ENCODE peak calls at places on chromosomes 3 and 15, in eight cellular contexts. X is astrocyte; Q is adrenal gland; R is HepG2; C is HCT116; S is CD8-positive, alpha-beta T cell; H is mesenchymal stem cell; N is OCI-LY7. Z is an unnamed sample.

GRCh38 chr3:136545664-136546266 is 206.4 kb downstream of the STAG1 start:
- DNase-seq in C (no peak), H (peak; percentile 16), X (no peak), R (no peak), S (no peak), N (no peak), Q (no peak), Z (no peak)

GRCh38 chr15:72785452-72786243 is 2.1 kb upstream of the ADPGK start:
- DNase-seq in N (no peak), H (peak; percentile 81), S (peak; percentile 44), Q (no peak), R (no peak), C (no peak), X (peak; percentile 66), Z (peak; percentile 6)

GRCh38 chr3:49799761-49800160 is at the start of gene CDHR4:
- DNase-seq in R (peak; percentile 44), C (peak; percentile 43), H (peak; percentile 90), Q (no peak), N (no peak), S (no peak), X (peak; percentile 23), Z (no peak)

GRCh38 chr3:16179771-16180736 is 5.6 kb downstream of the GALNT15 start:
- DNase-seq in H (peak; percentile 23), N (no peak), S (no peak), R (peak; percentile 31), Q (no peak), C (no peak), X (peak; percentile 86), Z (no peak)

GRCh38 chr15:97961067-97961954 is 808 bp downstream of the ARRDC4 start:
- DNase-seq in H (peak; percentile 20), X (no peak), R (peak; percentile 2), Q (peak; percentile 63), N (no peak), C (peak; percentile 1), S (peak; percentile 19), Z (no peak)

GRCh38 chr3:184299488-184300376 is 691 bp downstream of the PSMD2 start:
- DNase-seq in X (peak; percentile 48), Q (no peak), H (peak; percentile 79), N (no peak), R (no peak), C (no peak), S (no peak), Z (no peak)

GRCh38 chr15:101003706-101004105 is 84.5 kb downstream of the LRRK1 start:
- DNase-seq in S (no peak), X (no peak), Q (no peak), R (no peak), H (no peak), C (no peak), N (no peak), Z (no peak)

GRCh38 chr15:53448215-53449001 is 311.1 kb downstream of the WDR72 start:
- DNase-seq in N (no peak), H (no peak), Q (no peak), X (no peak), R (no peak), C (no peak), S (no peak), Z (no peak)

GRCh38 chr3:9028134-9028533 is 64.9 kb upstream of the RAD18 start:
- DNase-seq in N (no peak), H (no peak), X (peak; percentile 64), Q (peak; percentile 95), S (no peak), C (no peak), R (no peak), Z (peak; percentile 86)

GRCh38 chr3:197027896-197028710 is 1.5 kb downstream of the MELTF start:
- DNase-seq in R (no peak), Q (no peak), N (no peak), H (no peak), C (no peak), X (no peak), S (no peak), Z (no peak)

GRCh38 chr3:73614385-73614784 is 10.4 kb downstream of the PDZRN3 start:
- DNase-seq in R (no peak), C (no peak), H (peak; percentile 82), N (no peak), Q (no peak), S (no peak), X (peak; percentile 92), Z (no peak)

GRCh38 chr3:40317061-40317676 is 7.7 kb downstream of the EIF1B start:
- DNase-seq in H (peak; percentile 76), S (peak; percentile 47), X (peak; percentile 36), R (peak; percentile 60), N (peak; percentile 80), Q (peak; percentile 28), C (peak; percentile 60), Z (peak; percentile 66)

GRCh38 chr3:144771401-144771870 is 799.8 kb downstream of the DIPK2A start:
- DNase-seq in N (no peak), X (no peak), Q (no peak), H (no peak), R (no peak), S (no peak), C (no peak), Z (no peak)

GRCh38 chr15:40927497-40928346 is 1.4 kb upstream of the DLL4 start:
- DNase-seq in Q (no peak), R (no peak), C (no peak), X (no peak), S (no peak), H (no peak), N (no peak), Z (peak; percentile 73)

GRCh38 chr15:48579945-48580671 is 65.4 kb downstream of the FBN1 start:
- DNase-seq in X (peak; percentile 36), H (peak; percentile 84), R (no peak), N (no peak), Q (no peak), S (no peak), C (no peak), Z (no peak)

GRCh38 chr15:24856397-24857093 is 98.2 kb upstream of the SNRPN start:
- DNase-seq in S (no peak), X (peak; percentile 49), R (no peak), C (no peak), Q (peak; percentile 20), H (peak; percentile 88), N (no peak), Z (no peak)

GRCh38 chr3:126399348-126399730 is 4.6 kb downstream of the CFAP100 start:
- DNase-seq in X (no peak), Q (no peak), C (no peak), R (no peak), H (no peak), N (peak; percentile 41), S (no peak), Z (no peak)

DNA sequence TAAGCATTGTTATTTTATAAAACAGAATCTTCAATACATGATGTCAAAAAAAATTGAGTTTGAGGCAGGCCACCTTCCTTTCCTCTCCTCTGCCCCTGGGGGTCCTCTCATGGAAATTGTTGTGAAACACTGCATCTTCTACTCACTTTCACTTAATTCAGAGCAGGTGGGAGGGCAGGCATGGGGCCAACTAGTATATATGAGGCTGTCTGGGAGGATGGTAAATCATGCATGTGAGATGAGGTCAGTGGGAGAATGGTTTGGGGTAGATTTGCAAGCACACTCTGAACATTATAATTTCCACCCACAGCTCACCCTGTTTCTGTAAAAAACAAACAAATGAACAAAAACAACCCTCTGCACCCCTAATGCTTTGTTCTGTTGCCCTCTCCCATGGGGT is 10.4 kb upstream of the CCDC14 start:
- DNase-seq in N (no peak), S (no peak), R (no peak), C (no peak), X (no peak), H (no peak), Q (no peak), Z (peak; percentile 12)
- H3K4me3 ChIP-seq in N (no peak overlapping the region), S (no peak overlapping the region), R (no peak overlapping the region), C (no peak overlapping the region), X (no peak overlapping the region), H (no peak overlapping the region), Q (no peak overlapping the region), Z (no peak overlapping the region)

GRCh38 chr3:169241575-169241927 is 422.0 kb downstream of the MECOM start:
- DNase-seq in S (no peak), N (no peak), H (peak; percentile 52), Q (no peak), R (no peak), X (peak; percentile 72), C (no peak), Z (no peak)

GRCh38 chr3:169239756-169240155 is 423.8 kb downstream of the MECOM start:
- DNase-seq in Q (no peak), X (no peak), S (no peak), H (no peak), N (no peak), C (no peak), R (no peak), Z (no peak)

GRCh38 chr3:169241928-169242751 is 421.4 kb downstream of the MECOM start:
- DNase-seq in S (no peak), Q (no peak), X (peak; percentile 86), N (no peak), C (no peak), H (peak; percentile 63), R (no peak), Z (peak; percentile 63)

GRCh38 chr3:169243122-169243521 is 420.4 kb downstream of the MECOM start:
- DNase-seq in H (peak; percentile 39), S (no peak), Q (no peak), C (no peak), N (no peak), X (peak; percentile 25), R (no peak), Z (no peak)

GRCh38 chr3:169240786-169241486 is 422.6 kb downstream of the MECOM start:
- DNase-seq in S (no peak), Q (no peak), H (no peak), N (no peak), X (no peak), C (no peak), R (no peak), Z (no peak)
- H3K4me1 ChIP-seq in S (no peaks in the 10 kb centered on the region), Q (no peaks in the 10 kb centered on the region), H (peaks cover 2% of the 10 kb centered on the region), N (no peaks in the 10 kb centered on the region), X (peaks cover 18% of the 10 kb centered on the region), C (no peaks in the 10 kb centered on the region), R (no peaks in the 10 kb centered on the region), Z (peaks cover 4% of the 10 kb centered on the region)

GRCh38 chr15:33194237-33194636 is 277 bp downstream of the FMN1 start:
- DNase-seq in R (no peak), C (no peak), H (no peak), S (no peak), N (no peak), X (no peak), Q (no peak), Z (no peak)
- H3K4me3 ChIP-seq in R (no peak overlapping the region), C (peak overlapping the region; percentile 17), H (peak overlapping the region; percentile 44), S (peak overlapping the region; percentile 70), N (peak overlapping the region; percentile 66), X (peak overlapping the region; percentile 60), Q (no peak overlapping the region), Z (no peak overlapping the region)

GRCh38 chr3:24525557-24525956 is 30.9 kb upstream of the THRB start:
- DNase-seq in S (no peak), H (no peak), C (no peak), N (no peak), Q (no peak), R (no peak), X (no peak), Z (no peak)

GRCh38 chr3:24523195-24523594 is 28.5 kb upstream of the THRB start:
- DNase-seq in X (no peak), Q (no peak), S (no peak), N (no peak), H (no peak), C (no peak), R (peak; percentile 82), Z (no peak)

GRCh38 chr3:24523988-24524727 is 29.5 kb upstream of the THRB start:
- DNase-seq in S (no peak), C (no peak), Q (no peak), R (no peak), X (peak; percentile 8), N (no peak), H (no peak), Z (no peak)

GRCh38 chr3:24526640-24527237 is 32.1 kb upstream of the THRB start:
- DNase-seq in S (no peak), C (no peak), X (no peak), N (no peak), R (no peak), H (no peak), Q (no peak), Z (no peak)

GRCh38 chr3:24525022-24525421 is 30.4 kb upstream of the THRB start:
- DNase-seq in R (no peak), C (no peak), H (no peak), Q (no peak), N (no peak), X (no peak), S (no peak), Z (no peak)
- H3K4me1 ChIP-seq in R (peaks cover 49% of the 10 kb centered on the region), C (no peaks in the 10 kb centered on the region), H (peaks cover 8% of the 10 kb centered on the region), Q (peaks cover 7% of the 10 kb centered on the region), N (no peaks in the 10 kb centered on the region), X (no peaks in the 10 kb centered on the region), S (no peaks in the 10 kb centered on the region), Z (no peaks in the 10 kb centered on the region)

Z was measured in SJCRH30.